ENCODE peak calls at places on chromosomes 4 and X, in six cellular contexts. Z is H9, J is endothelial cell, I is coronary artery, Q is cardiac fibroblast, Y is activated B cell treated with CpG ODN at 0.5 μM for 24 hours. N is an unnamed sample.

GRCh38 chr4:153223935-153224334 is 19.7 kb downstream of the TRIM2 start:
- DNase-seq in Z (no peak), J (no peak), I (no peak), Q (peak), Y (no peak), N (no peak)

GRCh38 chr4:30719363-30720020 is 677 bp upstream of the PCDH7 start:
- DNase-seq in Z (peak), J (peak), I (peak), Q (peak), Y (no peak), N (no peak)

GRCh38 chr4:26331380-26331945 is 10.6 kb downstream of the RBPJ start:
- DNase-seq in Z (no peak), J (no peak), I (no peak), Q (no peak), Y (no peak), N (no peak)

GRCh38 chrX:8927066-8927465 is 106.9 kb downstream of the FAM9B start:
- DNase-seq in Z (no peak), J (no peak), I (no peak), Q (no peak), Y (no peak), N (no peak)

GRCh38 chr4:148445071-148445902 is 3.1 kb upstream of the NR3C2 start:
- DNase-seq in Z (peak), J (peak), I (peak), Q (no peak), Y (peak), N (no peak)

GRCh38 chr4:168484626-168485025 is 4.3 kb upstream of the DDX60L start:
- DNase-seq in Z (no peak), J (no peak), I (no peak), Q (peak), Y (no peak), N (no peak)

GRCh38 chr4:10085386-10085785 is 31.2 kb downstream of the WDR1 start:
- DNase-seq in Z (no peak), J (no peak), I (no peak), Q (no peak), Y (no peak), N (no peak)

GRCh38 chrX:40310016-40310415 is 212.3 kb upstream of the BCOR start:
- DNase-seq in Z (no peak), J (no peak), I (no peak), Q (no peak), Y (no peak), N (no peak)

GRCh38 chrX:123899701-123900100 is 39.8 kb downstream of the XIAP start:
- DNase-seq in Z (no peak), J (no peak), I (no peak), Q (peak), Y (no peak), N (no peak)

GRCh38 chr4:105859233-105859632 is 36.0 kb upstream of the NPNT start:
- DNase-seq in Z (no peak), J (no peak), I (no peak), Q (peak), Y (no peak), N (no peak)

GRCh38 chr4:95466791-95467190 is 82.0 kb downstream of the UNC5C start:
- DNase-seq in Z (no peak), J (no peak), I (no peak), Q (no peak), Y (no peak), N (no peak)

GRCh38 chrX:82648062-82648461 is 860.0 kb upstream of the POU3F4 start:
- DNase-seq in Z (no peak), J (no peak), I (no peak), Q (no peak), Y (no peak), N (no peak)
- TF ChIP-seq CTCF in Z (peak), J (no peak), I (no peak), Q (no peak), Y (no peak), N (no peak)

DNA sequence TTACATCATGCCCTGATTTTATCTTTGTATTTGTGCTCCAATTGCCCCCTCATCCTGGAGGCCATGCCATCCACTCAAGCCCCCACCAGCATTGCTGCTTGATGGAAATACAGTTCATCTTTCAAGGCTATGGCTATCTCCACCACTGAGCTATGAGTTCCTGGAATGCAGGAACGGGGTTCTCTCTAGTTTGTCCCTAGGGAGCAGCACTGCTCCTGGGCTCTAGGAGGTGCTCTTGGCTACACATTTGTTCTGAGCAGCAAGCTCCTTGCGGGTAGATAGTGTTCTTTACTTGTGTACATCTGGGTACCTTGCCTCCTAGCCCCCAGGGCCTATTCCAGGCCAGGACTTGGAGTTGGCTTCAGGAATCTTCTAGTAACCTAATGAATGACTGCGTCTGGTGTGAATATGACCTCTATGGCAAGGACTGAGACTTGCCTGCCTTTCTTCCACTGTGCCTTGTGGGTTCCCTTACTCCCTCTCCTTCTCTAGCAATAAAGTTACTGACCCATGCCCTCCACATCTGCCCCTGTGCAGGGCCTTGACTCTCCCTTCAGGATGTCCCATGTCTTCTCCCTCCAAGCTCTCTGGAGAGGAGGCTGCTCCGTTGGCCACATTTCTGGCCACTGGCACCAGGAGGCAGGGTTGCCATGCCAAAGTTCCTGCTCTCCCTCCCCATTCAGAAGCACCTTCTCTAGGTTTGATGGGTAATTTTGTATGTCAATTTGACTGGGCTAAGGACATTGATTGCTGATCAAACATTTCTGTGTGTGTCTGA is 7.6 kb downstream of the CITED1 start:
- DNase-seq in Z (peak), J (no peak), I (no peak), Q (peak), Y (no peak), N (no peak)
- TF ChIP-seq CTCF in Z (peak), J (no peak), I (no peak), Q (no peak), Y (no peak), N (peak)

GRCh38 chrX:23317799-23318724 is 16.6 kb upstream of the PTCHD1 start:
- DNase-seq in Z (peak), J (peak), I (no peak), Q (peak), Y (no peak), N (no peak)
- TF ChIP-seq CTCF in Z (peak), J (peak), I (no peak), Q (peak), Y (no peak), N (peak)

GRCh38 chr4:70940134-70940533 is 38.0 kb downstream of the MOB1B start:
- DNase-seq in Z (peak), J (no peak), I (no peak), Q (no peak), Y (no peak), N (no peak)
- TF ChIP-seq CTCF in Z (peak), J (no peak), I (no peak), Q (no peak), Y (no peak), N (no peak)

GRCh38 chr4:126124817-126125216 is 810.1 kb downstream of the FAT4 start:
- DNase-seq in Z (no peak), J (no peak), I (no peak), Q (peak), Y (no peak), N (no peak)
- TF ChIP-seq CTCF in Z (no peak), J (no peak), I (no peak), Q (no peak), Y (no peak), N (no peak)

N was measured in D721Med.